ENCODE peak calls at places on chromosomes 1 and 21, in seven cellular contexts. One of them, this sample, is unnamed.
A peak's percentile ranks its signal among the peaks of the same experiment; 100 is the strongest.

GRCh38 chr1:171226757-171227370 is 21.4 kb upstream of the FMO1 start:
- DNase-seq in H1: no peak
- DNase-seq in AG04449: peak; percentile 21
- DNase-seq in transverse colon: peak; percentile 47
- DNase-seq in body of pancreas: peak; percentile 54
- DNase-seq in hepatocyte: peak; percentile 83
- DNase-seq in GM06990: no peak
- DNase-seq in this sample: peak; percentile 73

GRCh38 chr1:109239580-109240068 is 9.7 kb upstream of the CELSR2 start:
- DNase-seq in AG04449: no peak
- DNase-seq in body of pancreas: peak; percentile 60
- DNase-seq in hepatocyte: peak; percentile 63
- DNase-seq in H1: peak; percentile 75
- DNase-seq in transverse colon: no peak
- DNase-seq in GM06990: no peak
- DNase-seq in this sample: peak; percentile 51

GRCh38 chr21:39182484-39183271 is 573 bp downstream of the PSMG1 start:
- DNase-seq in hepatocyte: no peak
- DNase-seq in GM06990: no peak
- DNase-seq in AG04449: no peak
- DNase-seq in transverse colon: peak; percentile 23
- DNase-seq in H1: no peak
- DNase-seq in body of pancreas: no peak
- DNase-seq in this sample: no peak

GRCh38 chr1:156406229-156406628 is 37.2 kb downstream of the RHBG start:
- DNase-seq in H1: no peak
- DNase-seq in body of pancreas: no peak
- DNase-seq in AG04449: no peak
- DNase-seq in transverse colon: no peak
- DNase-seq in GM06990: no peak
- DNase-seq in hepatocyte: no peak
- DNase-seq in this sample: no peak

GRCh38 chr1:7984826-7985225 is 23.3 kb downstream of the PARK7 start:
- DNase-seq in AG04449: no peak
- DNase-seq in H1: no peak
- DNase-seq in transverse colon: no peak
- DNase-seq in body of pancreas: no peak
- DNase-seq in hepatocyte: no peak
- DNase-seq in GM06990: no peak
- DNase-seq in this sample: no peak

GRCh38 chr1:3771108-3772026 is 1.2 kb upstream of the SMIM1 start:
- DNase-seq in body of pancreas: peak; percentile 45
- DNase-seq in AG04449: no peak
- DNase-seq in hepatocyte: no peak
- DNase-seq in GM06990: no peak
- DNase-seq in transverse colon: no peak
- DNase-seq in H1: no peak
- DNase-seq in this sample: no peak

GRCh38 chr1:214423045-214423444 is 128.4 kb downstream of the PTPN14 start:
- DNase-seq in body of pancreas: no peak
- DNase-seq in AG04449: no peak
- DNase-seq in GM06990: no peak
- DNase-seq in H1: no peak
- DNase-seq in hepatocyte: no peak
- DNase-seq in transverse colon: no peak
- DNase-seq in this sample: no peak

GRCh38 chr21:43341349-43342163 is 85.4 kb downstream of the SIK1 start:
- DNase-seq in hepatocyte: no peak
- DNase-seq in GM06990: no peak
- DNase-seq in H1: no peak
- DNase-seq in transverse colon: no peak
- DNase-seq in AG04449: no peak
- DNase-seq in body of pancreas: no peak
- DNase-seq in this sample: no peak

GRCh38 chr1:61301824-61302652 is 219.7 kb downstream of the NFIA start:
- DNase-seq in transverse colon: no peak
- DNase-seq in H1: no peak
- DNase-seq in GM06990: no peak
- DNase-seq in hepatocyte: no peak
- DNase-seq in AG04449: no peak
- DNase-seq in body of pancreas: peak; percentile 42
- DNase-seq in this sample: peak; percentile 28

GRCh38 chr1:236877661-236878060 is 82.6 kb downstream of the MTR start:
- DNase-seq in H1: no peak
- DNase-seq in GM06990: no peak
- DNase-seq in transverse colon: no peak
- DNase-seq in body of pancreas: no peak
- DNase-seq in hepatocyte: no peak
- DNase-seq in AG04449: no peak
- DNase-seq in this sample: no peak

GRCh38 chr21:42733037-42733632 is 79.7 kb downstream of the PDE9A start:
- DNase-seq in AG04449: no peak
- DNase-seq in H1: no peak
- DNase-seq in GM06990: no peak
- DNase-seq in hepatocyte: no peak
- DNase-seq in transverse colon: peak; percentile 11
- DNase-seq in body of pancreas: no peak
- DNase-seq in this sample: no peak

GRCh38 chr1:203644661-203645510 is 18.3 kb downstream of the ATP2B4 start:
- DNase-seq in AG04449: no peak
- DNase-seq in body of pancreas: no peak
- DNase-seq in transverse colon: no peak
- DNase-seq in GM06990: no peak
- DNase-seq in H1: no peak
- DNase-seq in hepatocyte: no peak
- DNase-seq in this sample: no peak

GRCh38 chr1:247146671-247147070 is 25.1 kb downstream of the ZNF124 start:
- DNase-seq in GM06990: no peak
- DNase-seq in body of pancreas: no peak
- DNase-seq in transverse colon: no peak
- DNase-seq in AG04449: no peak
- DNase-seq in H1: no peak
- DNase-seq in hepatocyte: no peak
- DNase-seq in this sample: no peak

DNA sequence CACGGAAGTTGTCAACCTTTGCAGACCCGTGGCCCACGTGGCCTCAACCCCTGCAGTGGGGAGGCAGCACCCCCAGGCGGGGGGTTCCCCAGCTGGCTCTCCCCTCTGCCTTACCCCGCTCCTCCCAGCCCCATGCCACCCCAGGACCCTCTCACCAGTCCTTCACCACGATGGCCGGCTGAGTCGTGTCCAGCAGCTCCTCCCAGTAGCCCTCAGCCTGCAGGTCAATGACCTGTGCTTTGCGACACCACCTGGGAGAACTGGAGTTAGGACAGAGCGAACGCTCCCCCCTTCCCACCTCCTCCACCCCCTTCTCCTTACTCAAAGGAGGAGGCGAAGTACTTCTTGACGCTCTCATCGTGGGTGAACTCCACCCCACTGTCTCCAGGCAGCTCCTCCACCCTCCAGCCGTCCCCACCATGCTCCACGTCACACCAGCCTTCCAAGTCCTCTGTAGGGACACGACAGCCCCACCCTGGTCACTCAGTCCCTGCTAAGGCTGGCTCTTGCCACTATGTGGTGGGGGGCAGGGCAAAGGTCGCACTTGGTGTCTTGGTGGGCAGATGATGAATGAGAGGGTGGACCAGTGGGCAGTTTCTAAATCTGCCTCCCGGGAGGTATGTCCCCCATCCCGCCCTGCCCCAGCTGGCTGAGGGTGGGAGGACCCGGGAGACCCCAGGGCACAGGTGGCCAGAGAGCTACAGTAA is 4.5 kb downstream of the FBXO2 start:
- DNase-seq in hepatocyte: no peak
- DNase-seq in H1: peak; percentile 54
- DNase-seq in transverse colon: no peak
- DNase-seq in GM06990: no peak
- DNase-seq in AG04449: no peak
- DNase-seq in body of pancreas: peak; percentile 25
- DNase-seq in this sample: no peak
- H3K4me3 ChIP-seq in hepatocyte: no peak overlapping the region
- H3K4me3 ChIP-seq in H1: peak overlapping the region; percentile 43
- H3K4me3 ChIP-seq in transverse colon: peak overlapping the region; percentile 27
- H3K4me3 ChIP-seq in GM06990: peak overlapping the region; percentile 33
- H3K4me3 ChIP-seq in AG04449: no peak overlapping the region
- H3K4me3 ChIP-seq in body of pancreas: no peak overlapping the region
- H3K4me3 ChIP-seq in this sample: no peak overlapping the region

GRCh38 chr1:43994794-43995790 is 3.7 kb downstream of the CCDC24 start:
- DNase-seq in GM06990: no peak
- DNase-seq in body of pancreas: no peak
- DNase-seq in AG04449: no peak
- DNase-seq in transverse colon: peak; percentile 37
- DNase-seq in H1: peak; percentile 76
- DNase-seq in hepatocyte: peak; percentile 69
- DNase-seq in this sample: peak; percentile 53
- TF ChIP-seq CTCF in GM06990: peak; percentile 49
- TF ChIP-seq CTCF in body of pancreas: no peak
- TF ChIP-seq CTCF in AG04449: peak; percentile 43
- TF ChIP-seq CTCF in transverse colon: peak; percentile 29
- TF ChIP-seq CTCF in H1: peak; percentile 85
- TF ChIP-seq CTCF in hepatocyte: peak; percentile 42
- TF ChIP-seq CTCF in this sample: peak; percentile 34

DNA sequence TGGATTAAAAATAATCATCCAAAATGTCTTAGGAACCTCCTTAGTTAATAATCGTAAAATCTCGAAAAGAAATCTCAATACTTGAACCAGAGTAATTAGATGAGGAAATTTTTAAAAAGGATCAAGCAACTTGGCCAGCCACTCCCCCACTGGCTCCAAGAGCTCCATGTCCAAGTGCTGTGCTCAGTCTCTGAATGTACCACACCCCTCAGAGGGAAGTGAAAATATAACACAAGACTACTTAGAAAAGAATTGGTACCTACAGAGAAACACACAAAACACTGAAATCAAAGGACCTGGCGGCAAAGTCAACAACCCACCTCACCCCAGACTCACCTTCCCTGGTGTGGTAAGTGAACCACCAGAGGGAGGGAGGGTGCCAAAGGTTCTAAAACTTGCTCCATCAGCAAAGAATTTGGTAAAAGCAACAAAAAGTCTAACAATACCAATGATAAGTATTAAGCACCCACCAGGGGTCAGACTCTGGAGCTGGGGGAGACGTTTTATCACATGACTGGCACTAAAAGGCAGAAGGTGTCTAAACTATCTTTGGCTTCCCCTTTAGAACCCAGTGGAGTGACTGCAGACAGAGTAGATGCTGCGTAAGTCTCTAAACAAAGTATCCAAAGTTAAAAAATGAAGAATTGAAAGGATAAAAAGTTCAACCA is 14.0 kb downstream of the LBR start:
- DNase-seq in AG04449: no peak
- DNase-seq in body of pancreas: no peak
- DNase-seq in transverse colon: no peak
- DNase-seq in H1: no peak
- DNase-seq in hepatocyte: no peak
- DNase-seq in GM06990: no peak
- DNase-seq in this sample: no peak
- H3K4me3 ChIP-seq in AG04449: no peak overlapping the region
- H3K4me3 ChIP-seq in body of pancreas: no peak overlapping the region
- H3K4me3 ChIP-seq in transverse colon: no peak overlapping the region
- H3K4me3 ChIP-seq in H1: no peak overlapping the region
- H3K4me3 ChIP-seq in hepatocyte: no peak overlapping the region
- H3K4me3 ChIP-seq in GM06990: no peak overlapping the region
- H3K4me3 ChIP-seq in this sample: no peak overlapping the region

GRCh38 chr1:179867493-179868330 is 9.9 kb downstream of the TOR1AIP2 start:
- DNase-seq in hepatocyte: peak; percentile 65
- DNase-seq in AG04449: no peak
- DNase-seq in transverse colon: peak; percentile 61
- DNase-seq in body of pancreas: peak; percentile 76
- DNase-seq in H1: peak; percentile 68
- DNase-seq in GM06990: no peak
- DNase-seq in this sample: peak; percentile 56
- TF ChIP-seq CTCF in hepatocyte: peak; percentile 61
- TF ChIP-seq CTCF in AG04449: peak; percentile 64
- TF ChIP-seq CTCF in transverse colon: peak; percentile 59
- TF ChIP-seq CTCF in body of pancreas: peak; percentile 69
- TF ChIP-seq CTCF in H1: no peak
- TF ChIP-seq CTCF in GM06990: peak; percentile 81
- TF ChIP-seq CTCF in this sample: peak; percentile 70

GRCh38 chr1:65002508-65003315 is 36.4 kb upstream of the JAK1 start:
- DNase-seq in body of pancreas: peak; percentile 86
- DNase-seq in GM06990: peak; percentile 61
- DNase-seq in AG04449: no peak
- DNase-seq in hepatocyte: peak; percentile 85
- DNase-seq in transverse colon: peak; percentile 78
- DNase-seq in H1: peak; percentile 84
- DNase-seq in this sample: peak; percentile 52

GRCh38 chr1:65001238-65001792 is 35.0 kb upstream of the JAK1 start:
- DNase-seq in hepatocyte: peak; percentile 55
- DNase-seq in transverse colon: peak; percentile 72
- DNase-seq in body of pancreas: peak; percentile 41
- DNase-seq in H1: peak; percentile 72
- DNase-seq in AG04449: no peak
- DNase-seq in GM06990: peak; percentile 49
- DNase-seq in this sample: peak; percentile 30

GRCh38 chr1:65006806-65007205 is 40.5 kb upstream of the JAK1 start:
- DNase-seq in AG04449: no peak
- DNase-seq in transverse colon: no peak
- DNase-seq in hepatocyte: no peak
- DNase-seq in body of pancreas: no peak
- DNase-seq in H1: no peak
- DNase-seq in GM06990: no peak
- DNase-seq in this sample: no peak

GRCh38 chr1:65003316-65003664 is 36.9 kb upstream of the JAK1 start:
- DNase-seq in body of pancreas: no peak
- DNase-seq in GM06990: no peak
- DNase-seq in H1: no peak
- DNase-seq in AG04449: no peak
- DNase-seq in transverse colon: no peak
- DNase-seq in hepatocyte: no peak
- DNase-seq in this sample: no peak

DNA sequence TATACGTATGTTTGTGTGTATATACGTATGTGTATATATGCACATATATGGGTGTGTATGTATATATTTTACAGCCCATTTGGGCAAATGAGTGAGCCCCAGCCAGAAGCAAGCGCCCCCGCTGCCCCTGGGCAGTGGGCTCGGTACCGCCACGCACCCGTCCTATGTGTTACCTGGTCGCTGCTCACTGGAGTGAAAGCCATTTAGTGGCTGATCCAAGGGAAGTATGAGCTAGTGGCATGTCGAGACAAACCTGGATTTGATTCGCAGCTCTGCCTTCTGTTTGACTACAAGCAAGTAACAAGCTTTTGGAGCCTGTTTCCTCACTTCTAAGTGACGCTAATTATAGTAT is 35.8 kb upstream of the JAK1 start:
- DNase-seq in transverse colon: no peak
- DNase-seq in hepatocyte: no peak
- DNase-seq in H1: no peak
- DNase-seq in AG04449: no peak
- DNase-seq in GM06990: peak; percentile 10
- DNase-seq in body of pancreas: no peak
- DNase-seq in this sample: no peak
- H3K4me3 ChIP-seq in transverse colon: peak overlapping the region; percentile 58
- H3K4me3 ChIP-seq in hepatocyte: peak overlapping the region; percentile 60
- H3K4me3 ChIP-seq in H1: peak overlapping the region; percentile 64
- H3K4me3 ChIP-seq in AG04449: peak overlapping the region; percentile 68
- H3K4me3 ChIP-seq in GM06990: peak overlapping the region; percentile 45
- H3K4me3 ChIP-seq in body of pancreas: peak overlapping the region; percentile 84
- H3K4me3 ChIP-seq in this sample: peak overlapping the region; percentile 15

This sample was measured in GM12865.